ENCODE peak calls at places on chromosomes 2 and 18, in five cellular contexts. O is substantia nigra, C is amniotic stem cell, N is cardiac muscle cell, V is astrocyte of the cerebellum. P is an unnamed sample.

GRCh38 chr18:45920367-45920766 is 46.8 kb downstream of the EPG5 start:
- DNase-seq in C (no peak), V (peak; percentile 54), N (peak; percentile 89), O (peak; percentile 1), P (no peak)

GRCh38 chr2:45890819-45891218 is 239.3 kb downstream of the PRKCE start:
- DNase-seq in O (no peak), C (no peak), N (no peak), V (no peak), P (peak; percentile 15)

GRCh38 chr18:9609190-9609589 is 5.2 kb downstream of the PPP4R1 start:
- DNase-seq in N (no peak), V (no peak), O (no peak), C (no peak), P (no peak)

GRCh38 chr2:43073373-43073772 is 153.0 kb downstream of the ZFP36L2 start:
- DNase-seq in O (no peak), N (peak; percentile 57), V (no peak), C (no peak), P (no peak)

GRCh38 chr2:24210106-24210455 is 35.2 kb downstream of the FAM228A start:
- DNase-seq in V (no peak), O (no peak), N (no peak), C (no peak), P (no peak)

GRCh38 chr2:58261215-58261614 is 20.1 kb upstream of the FANCL start:
- DNase-seq in V (no peak), N (no peak), C (no peak), O (no peak), P (no peak)

GRCh38 chr18:52337286-52337685 is 2.7 kb upstream of the DCC start:
- DNase-seq in C (no peak), N (no peak), O (no peak), V (no peak), P (no peak)

GRCh38 chr2:44936275-44936674 is 5.2 kb upstream of the SIX3 start:
- DNase-seq in N (no peak), C (no peak), O (no peak), V (no peak), P (no peak)

GRCh38 chr2:213187386-213187785 is 36.0 kb upstream of the IKZF2 start:
- DNase-seq in O (no peak), N (peak; percentile 2), V (no peak), C (no peak), P (no peak)

GRCh38 chr18:43265465-43265864 is 11.8 kb downstream of the SYT4 start:
- DNase-seq in V (no peak), C (no peak), O (no peak), N (no peak), P (no peak)

GRCh38 chr2:229931241-229931640 is 8.9 kb downstream of the FBXO36 start:
- DNase-seq in O (no peak), C (no peak), N (no peak), V (no peak), P (no peak)

GRCh38 chr2:217124050-217124449 is 264.2 kb upstream of the TNP1 start:
- DNase-seq in V (no peak), O (no peak), N (no peak), C (no peak), P (no peak)

GRCh38 chr2:172430027-172430426 is 2.6 kb downstream of the ITGA6 start:
- DNase-seq in C (no peak), N (no peak), O (no peak), V (no peak), P (no peak)

GRCh38 chr18:650428-650858 is 7.0 kb upstream of the TYMS start:
- DNase-seq in O (no peak), N (no peak), V (no peak), C (no peak), P (no peak)

GRCh38 chr2:25294573-25295462 is 46.9 kb downstream of the DNMT3A start:
- DNase-seq in V (no peak), C (no peak), O (no peak), N (peak; percentile 47), P (peak; percentile 74)

GRCh38 chr2:226215902-226216503 is 583.6 kb downstream of the IRS1 start:
- DNase-seq in C (peak; percentile 17), V (peak; percentile 18), O (peak; percentile 2), N (peak; percentile 73), P (peak; percentile 44)

GRCh38 chr2:238726670-238727584 is 121.0 kb upstream of the TWIST2 start:
- DNase-seq in O (no peak), V (no peak), C (no peak), N (no peak), P (no peak)

GRCh38 chr2:217555075-217555876 is 447.5 kb downstream of the TNS1 start:
- DNase-seq in O (no peak), C (no peak), N (no peak), V (no peak), P (no peak)

GRCh38 chr2:169824373-169825333 is at the start of gene METTL5:
- DNase-seq in O (peak; percentile 28), N (peak; percentile 85), C (peak; percentile 47), V (peak; percentile 34), P (peak; percentile 69)

GRCh38 chr2:152629202-152629601 is 88.1 kb downstream of the PRPF40A start:
- DNase-seq in C (no peak), O (no peak), V (no peak), N (no peak), P (no peak)

GRCh38 chr2:10278029-10278762 is 24.5 kb upstream of the HPCAL1 start:
- DNase-seq in V (no peak), O (no peak), N (peak; percentile 77), C (no peak), P (no peak)

GRCh38 chr2:160224060-160224459 is 24.0 kb upstream of the ITGB6 start:
- DNase-seq in V (peak; percentile 82), O (no peak), N (peak; percentile 88), C (peak; percentile 96), P (no peak)

GRCh38 chr2:208466133-208466919 is 59.7 kb downstream of the PTH2R start:
- DNase-seq in N (peak; percentile 44), V (no peak), O (no peak), C (no peak), P (no peak)